ENCODE peak calls at places on chromosome X, in five cellular contexts. One of them, this sample, is unnamed.

GRCh38 chrX:153643431-153644351 is 3.3 kb upstream of the DUSP9 start:
- DNase-seq in activated naive CD8-positive, alpha-beta T cell treated with anti-CD3 and anti-CD28 coated beads, Interleukin-2, amount 50 U/mL, for 16 hours: no peak
- DNase-seq in activated CD8-positive, alpha-beta memory T cell treated with anti-CD3 and anti-CD28 coated beads for 48 hours: no peak
- DNase-seq in choroid plexus epithelial cell: no peak
- DNase-seq in OCI-LY7: no peak
- DNase-seq in this sample: no peak

GRCh38 chrX:132758778-132759177 is 199.7 kb downstream of the HS6ST2 start:
- DNase-seq in activated CD8-positive, alpha-beta memory T cell treated with anti-CD3 and anti-CD28 coated beads for 48 hours: no peak
- DNase-seq in choroid plexus epithelial cell: no peak
- DNase-seq in activated naive CD8-positive, alpha-beta T cell treated with anti-CD3 and anti-CD28 coated beads, Interleukin-2, amount 50 U/mL, for 16 hours: no peak
- DNase-seq in OCI-LY7: no peak
- DNase-seq in this sample: peak; percentile 52

GRCh38 chrX:71550578-71550977 is 17.7 kb downstream of the OGT start:
- DNase-seq in activated naive CD8-positive, alpha-beta T cell treated with anti-CD3 and anti-CD28 coated beads, Interleukin-2, amount 50 U/mL, for 16 hours: no peak
- DNase-seq in activated CD8-positive, alpha-beta memory T cell treated with anti-CD3 and anti-CD28 coated beads for 48 hours: no peak
- DNase-seq in choroid plexus epithelial cell: no peak
- DNase-seq in OCI-LY7: no peak
- DNase-seq in this sample: no peak

GRCh38 chrX:24396930-24397277 is 36.5 kb downstream of the SUPT20HL1 start:
- DNase-seq in OCI-LY7: no peak
- DNase-seq in choroid plexus epithelial cell: no peak
- DNase-seq in activated CD8-positive, alpha-beta memory T cell treated with anti-CD3 and anti-CD28 coated beads for 48 hours: no peak
- DNase-seq in activated naive CD8-positive, alpha-beta T cell treated with anti-CD3 and anti-CD28 coated beads, Interleukin-2, amount 50 U/mL, for 16 hours: no peak
- DNase-seq in this sample: no peak

GRCh38 chrX:44432641-44433040 is 89.2 kb upstream of the EFHC2 start:
- DNase-seq in activated naive CD8-positive, alpha-beta T cell treated with anti-CD3 and anti-CD28 coated beads, Interleukin-2, amount 50 U/mL, for 16 hours: peak; percentile 0
- DNase-seq in activated CD8-positive, alpha-beta memory T cell treated with anti-CD3 and anti-CD28 coated beads for 48 hours: no peak
- DNase-seq in OCI-LY7: peak; percentile 16
- DNase-seq in choroid plexus epithelial cell: peak; percentile 35
- DNase-seq in this sample: no peak

GRCh38 chrX:3712080-3712869 is 1.2 kb downstream of the PRKX start:
- DNase-seq in activated naive CD8-positive, alpha-beta T cell treated with anti-CD3 and anti-CD28 coated beads, Interleukin-2, amount 50 U/mL, for 16 hours: no peak
- DNase-seq in OCI-LY7: peak; percentile 19
- DNase-seq in activated CD8-positive, alpha-beta memory T cell treated with anti-CD3 and anti-CD28 coated beads for 48 hours: no peak
- DNase-seq in choroid plexus epithelial cell: peak; percentile 36
- DNase-seq in this sample: peak; percentile 55

GRCh38 chrX:122026665-122027064 is 979.3 kb downstream of the GLUD2 start:
- DNase-seq in choroid plexus epithelial cell: no peak
- DNase-seq in activated naive CD8-positive, alpha-beta T cell treated with anti-CD3 and anti-CD28 coated beads, Interleukin-2, amount 50 U/mL, for 16 hours: no peak
- DNase-seq in activated CD8-positive, alpha-beta memory T cell treated with anti-CD3 and anti-CD28 coated beads for 48 hours: no peak
- DNase-seq in OCI-LY7: no peak
- DNase-seq in this sample: no peak

GRCh38 chrX:135509885-135510284 is 10.6 kb upstream of the INTS6L start:
- DNase-seq in activated naive CD8-positive, alpha-beta T cell treated with anti-CD3 and anti-CD28 coated beads, Interleukin-2, amount 50 U/mL, for 16 hours: no peak
- DNase-seq in OCI-LY7: no peak
- DNase-seq in activated CD8-positive, alpha-beta memory T cell treated with anti-CD3 and anti-CD28 coated beads for 48 hours: no peak
- DNase-seq in choroid plexus epithelial cell: no peak
- DNase-seq in this sample: no peak

GRCh38 chrX:20060961-20061868 is 55.5 kb downstream of the MAP7D2 start:
- DNase-seq in activated CD8-positive, alpha-beta memory T cell treated with anti-CD3 and anti-CD28 coated beads for 48 hours: no peak
- DNase-seq in choroid plexus epithelial cell: no peak
- DNase-seq in activated naive CD8-positive, alpha-beta T cell treated with anti-CD3 and anti-CD28 coated beads, Interleukin-2, amount 50 U/mL, for 16 hours: no peak
- DNase-seq in OCI-LY7: peak; percentile 88
- DNase-seq in this sample: no peak

GRCh38 chrX:19889582-19890342 is 2.4 kb upstream of the SH3KBP1 start:
- DNase-seq in activated naive CD8-positive, alpha-beta T cell treated with anti-CD3 and anti-CD28 coated beads, Interleukin-2, amount 50 U/mL, for 16 hours: no peak
- DNase-seq in choroid plexus epithelial cell: peak; percentile 90
- DNase-seq in activated CD8-positive, alpha-beta memory T cell treated with anti-CD3 and anti-CD28 coated beads for 48 hours: no peak
- DNase-seq in OCI-LY7: no peak
- DNase-seq in this sample: no peak

GRCh38 chrX:155242300-155242699 is 22.0 kb downstream of the RAB39B start:
- DNase-seq in activated CD8-positive, alpha-beta memory T cell treated with anti-CD3 and anti-CD28 coated beads for 48 hours: no peak
- DNase-seq in choroid plexus epithelial cell: no peak
- DNase-seq in OCI-LY7: no peak
- DNase-seq in activated naive CD8-positive, alpha-beta T cell treated with anti-CD3 and anti-CD28 coated beads, Interleukin-2, amount 50 U/mL, for 16 hours: no peak
- DNase-seq in this sample: no peak

GRCh38 chrX:118420462-118420861 is 74.6 kb downstream of the WDR44 start:
- DNase-seq in activated CD8-positive, alpha-beta memory T cell treated with anti-CD3 and anti-CD28 coated beads for 48 hours: no peak
- DNase-seq in OCI-LY7: no peak
- DNase-seq in activated naive CD8-positive, alpha-beta T cell treated with anti-CD3 and anti-CD28 coated beads, Interleukin-2, amount 50 U/mL, for 16 hours: no peak
- DNase-seq in choroid plexus epithelial cell: peak; percentile 89
- DNase-seq in this sample: no peak

GRCh38 chrX:30649859-30650258 is 3.4 kb upstream of the GK start:
- DNase-seq in OCI-LY7: peak; percentile 16
- DNase-seq in activated naive CD8-positive, alpha-beta T cell treated with anti-CD3 and anti-CD28 coated beads, Interleukin-2, amount 50 U/mL, for 16 hours: no peak
- DNase-seq in choroid plexus epithelial cell: peak; percentile 54
- DNase-seq in activated CD8-positive, alpha-beta memory T cell treated with anti-CD3 and anti-CD28 coated beads for 48 hours: no peak
- DNase-seq in this sample: no peak

GRCh38 chrX:2819345-2820130 is 9.2 kb upstream of the GYG2 start:
- DNase-seq in OCI-LY7: peak; percentile 23
- DNase-seq in activated CD8-positive, alpha-beta memory T cell treated with anti-CD3 and anti-CD28 coated beads for 48 hours: no peak
- DNase-seq in activated naive CD8-positive, alpha-beta T cell treated with anti-CD3 and anti-CD28 coated beads, Interleukin-2, amount 50 U/mL, for 16 hours: no peak
- DNase-seq in choroid plexus epithelial cell: peak; percentile 52
- DNase-seq in this sample: no peak

GRCh38 chrX:152831391-152831790 is 528 bp downstream of the NSDHL start:
- DNase-seq in activated CD8-positive, alpha-beta memory T cell treated with anti-CD3 and anti-CD28 coated beads for 48 hours: no peak
- DNase-seq in activated naive CD8-positive, alpha-beta T cell treated with anti-CD3 and anti-CD28 coated beads, Interleukin-2, amount 50 U/mL, for 16 hours: no peak
- DNase-seq in choroid plexus epithelial cell: no peak
- DNase-seq in OCI-LY7: no peak
- DNase-seq in this sample: no peak

GRCh38 chrX:19840899-19841648 is 46.3 kb downstream of the SH3KBP1 start:
- DNase-seq in choroid plexus epithelial cell: no peak
- DNase-seq in activated naive CD8-positive, alpha-beta T cell treated with anti-CD3 and anti-CD28 coated beads, Interleukin-2, amount 50 U/mL, for 16 hours: no peak
- DNase-seq in activated CD8-positive, alpha-beta memory T cell treated with anti-CD3 and anti-CD28 coated beads for 48 hours: no peak
- DNase-seq in OCI-LY7: peak; percentile 55
- DNase-seq in this sample: no peak

GRCh38 chrX:123698979-123699378 is 33.9 kb downstream of the THOC2 start:
- DNase-seq in OCI-LY7: no peak
- DNase-seq in choroid plexus epithelial cell: peak; percentile 43
- DNase-seq in activated naive CD8-positive, alpha-beta T cell treated with anti-CD3 and anti-CD28 coated beads, Interleukin-2, amount 50 U/mL, for 16 hours: no peak
- DNase-seq in activated CD8-positive, alpha-beta memory T cell treated with anti-CD3 and anti-CD28 coated beads for 48 hours: no peak
- DNase-seq in this sample: no peak

GRCh38 chrX:78106651-78106986 is 2.6 kb downstream of the PGK1 start:
- DNase-seq in choroid plexus epithelial cell: no peak
- DNase-seq in activated naive CD8-positive, alpha-beta T cell treated with anti-CD3 and anti-CD28 coated beads, Interleukin-2, amount 50 U/mL, for 16 hours: no peak
- DNase-seq in activated CD8-positive, alpha-beta memory T cell treated with anti-CD3 and anti-CD28 coated beads for 48 hours: no peak
- DNase-seq in OCI-LY7: no peak
- DNase-seq in this sample: no peak

GRCh38 chrX:154840856-154841255 is 6.4 kb upstream of the SMIM9 start:
- DNase-seq in activated naive CD8-positive, alpha-beta T cell treated with anti-CD3 and anti-CD28 coated beads, Interleukin-2, amount 50 U/mL, for 16 hours: no peak
- DNase-seq in activated CD8-positive, alpha-beta memory T cell treated with anti-CD3 and anti-CD28 coated beads for 48 hours: no peak
- DNase-seq in choroid plexus epithelial cell: peak; percentile 85
- DNase-seq in OCI-LY7: peak; percentile 39
- DNase-seq in this sample: no peak

GRCh38 chrX:87900320-87900908 is 382.8 kb downstream of the KLHL4 start:
- DNase-seq in activated CD8-positive, alpha-beta memory T cell treated with anti-CD3 and anti-CD28 coated beads for 48 hours: no peak
- DNase-seq in OCI-LY7: no peak
- DNase-seq in choroid plexus epithelial cell: no peak
- DNase-seq in activated naive CD8-positive, alpha-beta T cell treated with anti-CD3 and anti-CD28 coated beads, Interleukin-2, amount 50 U/mL, for 16 hours: no peak
- DNase-seq in this sample: no peak

GRCh38 chrX:71082778-71083177 is 12.9 kb upstream of the FOXO4 start:
- DNase-seq in activated CD8-positive, alpha-beta memory T cell treated with anti-CD3 and anti-CD28 coated beads for 48 hours: no peak
- DNase-seq in activated naive CD8-positive, alpha-beta T cell treated with anti-CD3 and anti-CD28 coated beads, Interleukin-2, amount 50 U/mL, for 16 hours: no peak
- DNase-seq in OCI-LY7: no peak
- DNase-seq in choroid plexus epithelial cell: no peak
- DNase-seq in this sample: no peak

GRCh38 chrX:2962346-2962745 is 33.2 kb upstream of the ARSD start:
- DNase-seq in choroid plexus epithelial cell: no peak
- DNase-seq in OCI-LY7: no peak
- DNase-seq in activated naive CD8-positive, alpha-beta T cell treated with anti-CD3 and anti-CD28 coated beads, Interleukin-2, amount 50 U/mL, for 16 hours: no peak
- DNase-seq in activated CD8-positive, alpha-beta memory T cell treated with anti-CD3 and anti-CD28 coated beads for 48 hours: no peak
- DNase-seq in this sample: no peak

GRCh38 chrX:72128881-72129280 is 2.8 kb downstream of the RTL5 start:
- DNase-seq in activated CD8-positive, alpha-beta memory T cell treated with anti-CD3 and anti-CD28 coated beads for 48 hours: no peak
- DNase-seq in choroid plexus epithelial cell: peak; percentile 19
- DNase-seq in activated naive CD8-positive, alpha-beta T cell treated with anti-CD3 and anti-CD28 coated beads, Interleukin-2, amount 50 U/mL, for 16 hours: no peak
- DNase-seq in OCI-LY7: no peak
- DNase-seq in this sample: no peak

GRCh38 chrX:103779156-103779555 is 2.5 kb downstream of the PLP1 start:
- DNase-seq in activated naive CD8-positive, alpha-beta T cell treated with anti-CD3 and anti-CD28 coated beads, Interleukin-2, amount 50 U/mL, for 16 hours: no peak
- DNase-seq in choroid plexus epithelial cell: peak; percentile 37
- DNase-seq in OCI-LY7: no peak
- DNase-seq in activated CD8-positive, alpha-beta memory T cell treated with anti-CD3 and anti-CD28 coated beads for 48 hours: no peak
- DNase-seq in this sample: peak; percentile 24

GRCh38 chrX:45009371-45010000 is 136.5 kb downstream of the KDM6A start:
- DNase-seq in OCI-LY7: no peak
- DNase-seq in activated CD8-positive, alpha-beta memory T cell treated with anti-CD3 and anti-CD28 coated beads for 48 hours: no peak
- DNase-seq in choroid plexus epithelial cell: no peak
- DNase-seq in activated naive CD8-positive, alpha-beta T cell treated with anti-CD3 and anti-CD28 coated beads, Interleukin-2, amount 50 U/mL, for 16 hours: no peak
- DNase-seq in this sample: no peak

GRCh38 chrX:9595131-9595530 is 130.3 kb downstream of the TBL1X start:
- DNase-seq in choroid plexus epithelial cell: peak; percentile 52
- DNase-seq in OCI-LY7: no peak
- DNase-seq in activated naive CD8-positive, alpha-beta T cell treated with anti-CD3 and anti-CD28 coated beads, Interleukin-2, amount 50 U/mL, for 16 hours: no peak
- DNase-seq in activated CD8-positive, alpha-beta memory T cell treated with anti-CD3 and anti-CD28 coated beads for 48 hours: no peak
- DNase-seq in this sample: no peak

GRCh38 chrX:17944833-17945497 is 83.9 kb upstream of the RAI2 start:
- DNase-seq in activated CD8-positive, alpha-beta memory T cell treated with anti-CD3 and anti-CD28 coated beads for 48 hours: no peak
- DNase-seq in activated naive CD8-positive, alpha-beta T cell treated with anti-CD3 and anti-CD28 coated beads, Interleukin-2, amount 50 U/mL, for 16 hours: no peak
- DNase-seq in choroid plexus epithelial cell: peak; percentile 3
- DNase-seq in OCI-LY7: peak; percentile 32
- DNase-seq in this sample: no peak

This sample was measured in ecto neural progenitor cell.